ENCODE peak calls at places on chromosome 16, in eight cellular contexts. M, Z, J, V, F, L, O and B are unnamed samples.

GRCh38 chr16:57070424-57070823 is 22.0 kb upstream of the CPNE2 start:
- DNase-seq in O (no peak), L (no peak), F (no peak), J (no peak), V (no peak), M (no peak), Z (no peak), B (no peak)

GRCh38 chr16:8972843-8973586 is 9.3 kb upstream of the USP7 start:
- DNase-seq in M (no peak), F (no peak), L (no peak), Z (no peak), V (no peak), J (no peak), O (no peak), B (no peak)

GRCh38 chr16:87608400-87608985 is 6.2 kb downstream of the JPH3 start:
- DNase-seq in M (peak; percentile 71), Z (peak; percentile 73), O (peak; percentile 67), L (peak; percentile 50), J (peak; percentile 49), F (no peak), V (no peak), B (peak; percentile 73)

GRCh38 chr16:85490971-85491771 is 122.0 kb upstream of the GSE1 start:
- DNase-seq in O (no peak), F (no peak), Z (peak; percentile 48), J (peak; percentile 48), M (no peak), V (peak; percentile 63), L (no peak), B (no peak)

GRCh38 chr16:88856122-88856827 is 472 bp downstream of the GALNS start:
- DNase-seq in J (no peak), Z (no peak), M (no peak), F (no peak), L (no peak), V (no peak), O (no peak), B (peak; percentile 11)

GRCh38 chr16:55700961-55701360 is 45.2 kb downstream of the SLC6A2 start:
- DNase-seq in J (no peak), O (no peak), F (no peak), V (no peak), L (no peak), M (no peak), Z (no peak), B (no peak)

GRCh38 chr16:29962344-29962994 is 590 bp downstream of the TMEM219 start:
- DNase-seq in F (no peak), O (no peak), M (peak; percentile 31), J (peak; percentile 45), Z (peak; percentile 29), L (peak; percentile 20), V (no peak), B (peak; percentile 19)

GRCh38 chr16:17302213-17302612 is 168.5 kb downstream of the XYLT1 start:
- DNase-seq in F (no peak), O (no peak), M (no peak), Z (no peak), L (no peak), V (no peak), J (no peak), B (no peak)

GRCh38 chr16:70714526-70715112 is 28.8 kb upstream of the MTSS2 start:
- DNase-seq in J (no peak), M (no peak), L (no peak), Z (no peak), V (no peak), F (no peak), O (no peak), B (no peak)

GRCh38 chr16:2024026-2024425 is 2.7 kb upstream of the NHERF2 start:
- DNase-seq in M (no peak), J (no peak), F (no peak), O (no peak), Z (no peak), L (no peak), V (no peak), B (no peak)
- H3K27ac ChIP-seq in M (peak overlapping the region; percentile 66), J (peak overlapping the region; percentile 81), F (no peak overlapping the region), O (peak overlapping the region; percentile 97), Z (no peak overlapping the region), L (no peak overlapping the region), V (peak overlapping the region; percentile 89), B (peak overlapping the region; percentile 85)

GRCh38 chr16:69321080-69321479 is 9.3 kb downstream of the PDF start:
- DNase-seq in V (no peak), O (no peak), Z (no peak), F (no peak), L (no peak), J (no peak), M (no peak), B (no peak)

GRCh38 chr16:69322343-69322742 is 8.0 kb downstream of the PDF start:
- DNase-seq in Z (no peak), M (no peak), L (no peak), O (no peak), J (no peak), V (no peak), F (no peak), B (no peak)

GRCh38 chr16:69319826-69320730 is 8.9 kb downstream of the VPS4A start:
- DNase-seq in M (no peak), J (no peak), L (no peak), F (no peak), O (no peak), V (no peak), Z (no peak), B (no peak)

GRCh38 chr16:69319381-69319780 is 8.2 kb downstream of the VPS4A start:
- DNase-seq in V (no peak), O (no peak), J (no peak), L (no peak), M (no peak), Z (no peak), F (no peak), B (no peak)

DNA sequence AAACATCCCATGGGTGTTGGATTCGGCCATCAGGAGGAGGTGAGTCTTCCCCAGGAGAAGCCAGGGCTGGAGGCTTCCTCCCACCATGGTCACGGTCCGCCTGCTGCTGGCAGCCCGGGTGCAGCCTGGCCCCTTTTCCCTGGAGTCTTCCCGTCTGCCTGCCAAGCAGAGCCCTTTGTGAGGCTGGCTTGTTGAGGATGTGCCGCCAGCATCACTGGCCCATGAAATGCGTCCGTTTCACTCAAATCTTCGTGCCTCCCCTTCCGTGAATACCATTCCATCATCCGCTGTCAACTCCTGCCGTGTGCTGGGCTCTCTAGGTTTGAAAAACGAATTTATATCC is 9.6 kb downstream of the VPS4A start:
- DNase-seq in F (no peak), J (no peak), M (no peak), L (no peak), O (no peak), Z (no peak), V (no peak), B (no peak)
- H3K27ac ChIP-seq in F (no peak overlapping the region), J (no peak overlapping the region), M (no peak overlapping the region), L (no peak overlapping the region), O (no peak overlapping the region), Z (no peak overlapping the region), V (no peak overlapping the region), B (peak overlapping the region; percentile 43)

DNA sequence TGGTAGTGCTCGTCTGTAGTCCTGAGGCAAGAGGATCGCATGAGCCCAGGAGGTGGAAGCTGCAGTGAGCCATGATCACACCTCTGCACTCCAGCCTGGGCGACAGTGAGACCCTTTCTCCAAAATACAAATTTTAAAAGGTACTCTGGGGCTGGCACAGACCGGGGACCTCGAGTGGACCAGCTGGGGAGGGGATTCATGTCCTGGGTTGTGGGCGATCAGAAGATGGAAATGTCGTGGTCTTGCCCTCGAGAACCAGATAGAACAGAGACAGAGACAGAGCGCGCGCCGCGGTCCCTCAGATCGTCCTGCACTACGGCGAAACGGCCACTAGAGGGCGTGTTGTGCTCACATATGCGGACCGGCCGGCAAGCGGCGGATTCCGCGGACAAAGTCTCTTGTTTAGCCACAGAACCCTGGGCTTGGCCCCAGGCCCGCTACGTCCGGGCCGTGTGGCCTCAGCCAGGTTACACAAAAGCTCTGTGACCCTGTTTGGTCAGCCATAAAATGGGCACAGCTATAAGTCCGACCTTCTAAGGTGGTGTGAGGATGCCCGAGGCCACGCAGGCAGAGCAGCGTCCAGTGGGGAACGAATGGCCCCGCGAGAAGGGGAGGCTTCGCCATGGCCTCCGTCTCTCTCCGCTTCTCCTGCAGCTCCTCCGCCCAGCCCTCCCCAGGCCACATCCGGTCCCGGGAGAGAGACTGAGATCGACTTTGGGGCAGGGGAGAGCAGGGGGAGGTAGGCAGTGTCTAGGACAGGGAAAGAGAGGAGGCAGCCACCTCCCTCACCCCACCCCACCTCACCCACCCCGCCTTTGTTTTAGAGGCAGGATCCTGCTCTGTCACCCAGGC is 14.6 kb upstream of the SBK1 start:
- DNase-seq in O (peak; percentile 78), F (peak; percentile 79), V (peak; percentile 69), Z (peak; percentile 97), M (peak; percentile 86), L (peak; percentile 92), J (peak; percentile 91), B (peak; percentile 68)
- H3K27ac ChIP-seq in O (no peak overlapping the region), F (peak overlapping the region; percentile 51), V (peak overlapping the region; percentile 75), Z (no peak overlapping the region), M (no peak overlapping the region), L (no peak overlapping the region), J (no peak overlapping the region), B (no peak overlapping the region)

GRCh38 chr16:19116711-19117449 is 3.1 kb downstream of the ITPRIPL2 start:
- DNase-seq in M (no peak), Z (no peak), O (no peak), V (no peak), L (no peak), F (no peak), J (no peak), B (peak; percentile 46)
- H3K27ac ChIP-seq in M (peak overlapping the region; percentile 64), Z (no peak overlapping the region), O (peak overlapping the region; percentile 99), V (peak overlapping the region; percentile 90), L (peak overlapping the region; percentile 71), F (no peak overlapping the region), J (peak overlapping the region; percentile 83), B (peak overlapping the region; percentile 34)